ENCODE peak calls at places on chromosomes 2 and 18, in ten cellular contexts. One of them, this sample, is unnamed.

GRCh38 chr2:231482806-231483391 is 18.6 kb upstream of the NCL start:
- DNase-seq in fibroblast of villous mesenchyme: peak
- DNase-seq in Calu3: peak
- DNase-seq in AG20443: peak
- DNase-seq in neural progenitor cell: peak
- DNase-seq in tibial nerve: peak
- DNase-seq in pons: peak
- DNase-seq in non-pigmented ciliary epithelial cell: no peak
- DNase-seq in COR-L47: no peak
- DNase-seq in astrocyte: no peak
- DNase-seq in this sample: peak

GRCh38 chr18:32891797-32892196 is 119.0 kb upstream of the KLHL14 start:
- DNase-seq in COR-L47: no peak
- DNase-seq in neural progenitor cell: no peak
- DNase-seq in pons: no peak
- DNase-seq in fibroblast of villous mesenchyme: peak
- DNase-seq in non-pigmented ciliary epithelial cell: no peak
- DNase-seq in tibial nerve: no peak
- DNase-seq in astrocyte: no peak
- DNase-seq in Calu3: no peak
- DNase-seq in AG20443: no peak
- DNase-seq in this sample: no peak

GRCh38 chr2:134791606-134792005 is 46.8 kb upstream of the ACMSD start:
- DNase-seq in non-pigmented ciliary epithelial cell: no peak
- DNase-seq in AG20443: no peak
- DNase-seq in pons: peak
- DNase-seq in astrocyte: no peak
- DNase-seq in Calu3: no peak
- DNase-seq in neural progenitor cell: no peak
- DNase-seq in COR-L47: no peak
- DNase-seq in fibroblast of villous mesenchyme: no peak
- DNase-seq in tibial nerve: no peak
- DNase-seq in this sample: no peak

GRCh38 chr2:200662727-200663126 is 76.9 kb downstream of the AOX1 start:
- DNase-seq in neural progenitor cell: no peak
- DNase-seq in fibroblast of villous mesenchyme: peak
- DNase-seq in astrocyte: peak
- DNase-seq in AG20443: peak
- DNase-seq in COR-L47: no peak
- DNase-seq in tibial nerve: no peak
- DNase-seq in Calu3: peak
- DNase-seq in pons: no peak
- DNase-seq in non-pigmented ciliary epithelial cell: peak
- DNase-seq in this sample: no peak

GRCh38 chr2:78778756-78779510 is 246.6 kb upstream of the REG3G start:
- DNase-seq in fibroblast of villous mesenchyme: no peak
- DNase-seq in non-pigmented ciliary epithelial cell: no peak
- DNase-seq in AG20443: no peak
- DNase-seq in neural progenitor cell: no peak
- DNase-seq in COR-L47: no peak
- DNase-seq in Calu3: no peak
- DNase-seq in tibial nerve: no peak
- DNase-seq in astrocyte: no peak
- DNase-seq in pons: no peak
- DNase-seq in this sample: no peak

GRCh38 chr2:171778515-171778914 is 91.2 kb downstream of the DYNC1I2 start:
- DNase-seq in astrocyte: no peak
- DNase-seq in AG20443: no peak
- DNase-seq in COR-L47: no peak
- DNase-seq in Calu3: no peak
- DNase-seq in fibroblast of villous mesenchyme: no peak
- DNase-seq in neural progenitor cell: no peak
- DNase-seq in tibial nerve: no peak
- DNase-seq in non-pigmented ciliary epithelial cell: no peak
- DNase-seq in pons: no peak
- DNase-seq in this sample: no peak

GRCh38 chr2:45439788-45440773 is 171.0 kb downstream of the SRBD1 start:
- DNase-seq in AG20443: no peak
- DNase-seq in non-pigmented ciliary epithelial cell: no peak
- DNase-seq in fibroblast of villous mesenchyme: no peak
- DNase-seq in neural progenitor cell: no peak
- DNase-seq in Calu3: no peak
- DNase-seq in COR-L47: no peak
- DNase-seq in tibial nerve: no peak
- DNase-seq in pons: no peak
- DNase-seq in astrocyte: no peak
- DNase-seq in this sample: no peak

GRCh38 chr2:89767581-89768435 is 1076.3 kb downstream of the RPIA start:
- DNase-seq in astrocyte: no peak
- DNase-seq in fibroblast of villous mesenchyme: no peak
- DNase-seq in AG20443: peak
- DNase-seq in neural progenitor cell: no peak
- DNase-seq in tibial nerve: no peak
- DNase-seq in non-pigmented ciliary epithelial cell: no peak
- DNase-seq in Calu3: no peak
- DNase-seq in pons: no peak
- DNase-seq in COR-L47: no peak
- DNase-seq in this sample: no peak

GRCh38 chr2:191866675-191867506 is 20.0 kb upstream of the CAVIN2 start:
- DNase-seq in fibroblast of villous mesenchyme: peak
- DNase-seq in non-pigmented ciliary epithelial cell: peak
- DNase-seq in AG20443: peak
- DNase-seq in tibial nerve: peak
- DNase-seq in pons: peak
- DNase-seq in Calu3: peak
- DNase-seq in COR-L47: no peak
- DNase-seq in astrocyte: peak
- DNase-seq in neural progenitor cell: no peak
- DNase-seq in this sample: no peak

GRCh38 chr2:172968061-172968469 is 107.6 kb upstream of the MAP3K20 start:
- DNase-seq in Calu3: no peak
- DNase-seq in astrocyte: peak
- DNase-seq in AG20443: peak
- DNase-seq in pons: no peak
- DNase-seq in COR-L47: no peak
- DNase-seq in non-pigmented ciliary epithelial cell: no peak
- DNase-seq in neural progenitor cell: no peak
- DNase-seq in fibroblast of villous mesenchyme: peak
- DNase-seq in tibial nerve: peak
- DNase-seq in this sample: no peak

GRCh38 chr2:152766908-152767307 is 48.5 kb downstream of the ARL6IP6 start:
- DNase-seq in fibroblast of villous mesenchyme: peak
- DNase-seq in COR-L47: no peak
- DNase-seq in neural progenitor cell: no peak
- DNase-seq in non-pigmented ciliary epithelial cell: no peak
- DNase-seq in tibial nerve: no peak
- DNase-seq in AG20443: no peak
- DNase-seq in pons: no peak
- DNase-seq in Calu3: no peak
- DNase-seq in astrocyte: peak
- DNase-seq in this sample: no peak

GRCh38 chr2:63678085-63678484 is 89.3 kb downstream of the MDH1 start:
- DNase-seq in AG20443: no peak
- DNase-seq in astrocyte: no peak
- DNase-seq in non-pigmented ciliary epithelial cell: no peak
- DNase-seq in pons: no peak
- DNase-seq in Calu3: no peak
- DNase-seq in tibial nerve: no peak
- DNase-seq in fibroblast of villous mesenchyme: no peak
- DNase-seq in COR-L47: no peak
- DNase-seq in neural progenitor cell: no peak
- DNase-seq in this sample: no peak

GRCh38 chr18:4157339-4157738 is 297.8 kb downstream of the DLGAP1 start:
- DNase-seq in Calu3: no peak
- DNase-seq in neural progenitor cell: peak
- DNase-seq in AG20443: no peak
- DNase-seq in tibial nerve: no peak
- DNase-seq in COR-L47: no peak
- DNase-seq in astrocyte: no peak
- DNase-seq in non-pigmented ciliary epithelial cell: no peak
- DNase-seq in pons: no peak
- DNase-seq in fibroblast of villous mesenchyme: no peak
- DNase-seq in this sample: no peak

GRCh38 chr2:12089001-12089400 is 342.6 kb downstream of the LPIN1 start:
- DNase-seq in non-pigmented ciliary epithelial cell: no peak
- DNase-seq in AG20443: no peak
- DNase-seq in COR-L47: no peak
- DNase-seq in tibial nerve: no peak
- DNase-seq in neural progenitor cell: no peak
- DNase-seq in Calu3: no peak
- DNase-seq in astrocyte: no peak
- DNase-seq in pons: no peak
- DNase-seq in fibroblast of villous mesenchyme: no peak
- DNase-seq in this sample: no peak

GRCh38 chr18:48693625-48694262 is 154.9 kb downstream of the CTIF start:
- DNase-seq in AG20443: no peak
- DNase-seq in tibial nerve: no peak
- DNase-seq in non-pigmented ciliary epithelial cell: no peak
- DNase-seq in Calu3: no peak
- DNase-seq in astrocyte: peak
- DNase-seq in pons: no peak
- DNase-seq in fibroblast of villous mesenchyme: peak
- DNase-seq in neural progenitor cell: no peak
- DNase-seq in COR-L47: no peak
- DNase-seq in this sample: no peak

GRCh38 chr2:160377204-160377995 is 116.2 kb downstream of the RBMS1 start:
- DNase-seq in AG20443: no peak
- DNase-seq in Calu3: no peak
- DNase-seq in tibial nerve: no peak
- DNase-seq in non-pigmented ciliary epithelial cell: no peak
- DNase-seq in COR-L47: no peak
- DNase-seq in astrocyte: peak
- DNase-seq in neural progenitor cell: no peak
- DNase-seq in pons: no peak
- DNase-seq in fibroblast of villous mesenchyme: peak
- DNase-seq in this sample: no peak

GRCh38 chr2:69589973-69590652 is 53.4 kb downstream of the AAK1 start:
- DNase-seq in Calu3: no peak
- DNase-seq in AG20443: no peak
- DNase-seq in pons: no peak
- DNase-seq in non-pigmented ciliary epithelial cell: peak
- DNase-seq in COR-L47: no peak
- DNase-seq in neural progenitor cell: peak
- DNase-seq in astrocyte: peak
- DNase-seq in tibial nerve: no peak
- DNase-seq in fibroblast of villous mesenchyme: peak
- DNase-seq in this sample: no peak

GRCh38 chr2:173187911-173188788 is 112.5 kb downstream of the MAP3K20 start:
- DNase-seq in astrocyte: peak
- DNase-seq in Calu3: peak
- DNase-seq in pons: peak
- DNase-seq in COR-L47: no peak
- DNase-seq in AG20443: peak
- DNase-seq in tibial nerve: no peak
- DNase-seq in fibroblast of villous mesenchyme: peak
- DNase-seq in non-pigmented ciliary epithelial cell: no peak
- DNase-seq in neural progenitor cell: no peak
- DNase-seq in this sample: no peak

GRCh38 chr2:75602724-75603342 is 42.1 kb upstream of the EVA1A start:
- DNase-seq in non-pigmented ciliary epithelial cell: peak
- DNase-seq in AG20443: peak
- DNase-seq in pons: no peak
- DNase-seq in Calu3: no peak
- DNase-seq in COR-L47: no peak
- DNase-seq in fibroblast of villous mesenchyme: peak
- DNase-seq in tibial nerve: no peak
- DNase-seq in astrocyte: peak
- DNase-seq in neural progenitor cell: no peak
- DNase-seq in this sample: no peak

GRCh38 chr2:64488050-64488974 is 34.4 kb downstream of the LGALSL start:
- DNase-seq in fibroblast of villous mesenchyme: peak
- DNase-seq in astrocyte: peak
- DNase-seq in pons: peak
- DNase-seq in tibial nerve: peak
- DNase-seq in COR-L47: peak
- DNase-seq in neural progenitor cell: peak
- DNase-seq in Calu3: peak
- DNase-seq in non-pigmented ciliary epithelial cell: no peak
- DNase-seq in AG20443: peak
- DNase-seq in this sample: peak

GRCh38 chr2:28117104-28117596 is 226.6 kb downstream of the BABAM2 start:
- DNase-seq in tibial nerve: no peak
- DNase-seq in astrocyte: peak
- DNase-seq in AG20443: no peak
- DNase-seq in COR-L47: no peak
- DNase-seq in non-pigmented ciliary epithelial cell: no peak
- DNase-seq in fibroblast of villous mesenchyme: no peak
- DNase-seq in pons: no peak
- DNase-seq in neural progenitor cell: no peak
- DNase-seq in Calu3: peak
- DNase-seq in this sample: no peak

GRCh38 chr2:46275995-46276394 is 21.2 kb upstream of the EPAS1 start:
- DNase-seq in pons: no peak
- DNase-seq in AG20443: no peak
- DNase-seq in non-pigmented ciliary epithelial cell: no peak
- DNase-seq in astrocyte: peak
- DNase-seq in COR-L47: no peak
- DNase-seq in tibial nerve: peak
- DNase-seq in Calu3: no peak
- DNase-seq in fibroblast of villous mesenchyme: peak
- DNase-seq in neural progenitor cell: peak
- DNase-seq in this sample: no peak

GRCh38 chr18:30746224-30746623 is 296.3 kb downstream of the DSC3 start:
- DNase-seq in fibroblast of villous mesenchyme: no peak
- DNase-seq in AG20443: no peak
- DNase-seq in tibial nerve: no peak
- DNase-seq in pons: no peak
- DNase-seq in non-pigmented ciliary epithelial cell: no peak
- DNase-seq in Calu3: no peak
- DNase-seq in astrocyte: no peak
- DNase-seq in COR-L47: no peak
- DNase-seq in neural progenitor cell: no peak
- DNase-seq in this sample: no peak

GRCh38 chr2:8412082-8412481 is 269.8 kb upstream of the ID2 start:
- DNase-seq in fibroblast of villous mesenchyme: no peak
- DNase-seq in COR-L47: no peak
- DNase-seq in tibial nerve: no peak
- DNase-seq in AG20443: peak
- DNase-seq in astrocyte: no peak
- DNase-seq in pons: no peak
- DNase-seq in neural progenitor cell: no peak
- DNase-seq in non-pigmented ciliary epithelial cell: no peak
- DNase-seq in Calu3: peak
- DNase-seq in this sample: no peak

GRCh38 chr18:79789091-79789891 is 8.4 kb upstream of the KCNG2 start:
- DNase-seq in tibial nerve: no peak
- DNase-seq in astrocyte: no peak
- DNase-seq in pons: no peak
- DNase-seq in AG20443: no peak
- DNase-seq in COR-L47: no peak
- DNase-seq in non-pigmented ciliary epithelial cell: no peak
- DNase-seq in neural progenitor cell: no peak
- DNase-seq in fibroblast of villous mesenchyme: no peak
- DNase-seq in Calu3: no peak
- DNase-seq in this sample: no peak

GRCh38 chr2:608711-609110 is 68.5 kb downstream of the TMEM18 start:
- DNase-seq in tibial nerve: no peak
- DNase-seq in pons: no peak
- DNase-seq in astrocyte: no peak
- DNase-seq in non-pigmented ciliary epithelial cell: no peak
- DNase-seq in COR-L47: no peak
- DNase-seq in Calu3: no peak
- DNase-seq in AG20443: no peak
- DNase-seq in fibroblast of villous mesenchyme: no peak
- DNase-seq in neural progenitor cell: peak
- DNase-seq in this sample: no peak

GRCh38 chr2:190407662-190408537 is at the start of gene MFSD6:
- DNase-seq in neural progenitor cell: peak
- DNase-seq in non-pigmented ciliary epithelial cell: no peak
- DNase-seq in astrocyte: no peak
- DNase-seq in tibial nerve: peak
- DNase-seq in AG20443: peak
- DNase-seq in COR-L47: peak
- DNase-seq in pons: no peak
- DNase-seq in fibroblast of villous mesenchyme: no peak
- DNase-seq in Calu3: peak
- DNase-seq in this sample: peak

GRCh38 chr18:32455346-32455745 is 15.3 kb downstream of the GAREM1 start:
- DNase-seq in Calu3: no peak
- DNase-seq in AG20443: no peak
- DNase-seq in tibial nerve: no peak
- DNase-seq in neural progenitor cell: no peak
- DNase-seq in fibroblast of villous mesenchyme: no peak
- DNase-seq in non-pigmented ciliary epithelial cell: no peak
- DNase-seq in astrocyte: no peak
- DNase-seq in COR-L47: no peak
- DNase-seq in pons: no peak
- DNase-seq in this sample: no peak

This sample was measured in stimulated activated CD4-positive, alpha-beta T cell treated with anti-CD3 and anti-CD28 coated beads, Interleukin-2, amount 100 ng/mL, for 24 hours.